ENCODE peak calls at places on chromosomes 6 and 20, in six cellular contexts. L is CD8-positive, alpha-beta memory T cell; K is small intestine; W is ovary; O is ascending aorta; X is heart right ventricle. T is an unnamed sample.
A peak's percentile ranks its signal among the peaks of the same experiment; 100 is the strongest.

GRCh38 chr6:105359419-105360366 is 43.2 kb downstream of the PREP start:
- DNase-seq in X (no peak), O (no peak), W (no peak), K (no peak), L (no peak), T (no peak)

GRCh38 chr20:43954704-43955243 is 40.1 kb downstream of the TOX2 start:
- DNase-seq in L (no peak), X (no peak), W (no peak), O (no peak), K (no peak), T (no peak)

GRCh38 chr6:1326535-1327121 is 14.7 kb downstream of the FOXQ1 start:
- DNase-seq in K (no peak), L (no peak), W (no peak), X (no peak), O (no peak), T (no peak)

GRCh38 chr20:48393721-48394120 is 434.1 kb downstream of the PREX1 start:
- DNase-seq in K (no peak), X (no peak), O (no peak), L (no peak), W (no peak), T (no peak)

GRCh38 chr20:47799116-47799715 is 13.9 kb upstream of the SULF2 start:
- DNase-seq in O (no peak), K (no peak), L (no peak), W (no peak), X (no peak), T (no peak)

GRCh38 chr6:142378138-142378875 is 76.5 kb downstream of the ADGRG6 start:
- DNase-seq in K (no peak), X (no peak), W (no peak), O (no peak), L (no peak), T (no peak)

GRCh38 chr20:7723284-7723683 is 217.0 kb downstream of the HAO1 start:
- DNase-seq in L (no peak), X (no peak), O (no peak), W (no peak), K (no peak), T (no peak)

GRCh38 chr6:112781236-112781635 is 434.1 kb downstream of the RFPL4B start:
- DNase-seq in L (no peak), X (no peak), W (no peak), K (no peak), O (no peak), T (no peak)

GRCh38 chr6:149862901-149863595 is 1.1 kb downstream of the LRP11 start:
- DNase-seq in W (peak; percentile 65), K (peak; percentile 52), X (peak; percentile 72), O (peak; percentile 86), L (no peak), T (peak; percentile 49)

GRCh38 chr20:61123286-61123685 is 128.8 kb upstream of the CDH4 start:
- DNase-seq in K (no peak), O (no peak), X (no peak), W (no peak), L (no peak), T (no peak)

GRCh38 chr6:11202513-11203305 is 29.8 kb downstream of the NEDD9 start:
- DNase-seq in L (no peak), O (peak; percentile 66), X (no peak), W (no peak), K (peak; percentile 40), T (no peak)

GRCh38 chr20:23686046-23686750 is 2.6 kb downstream of the CST4 start:
- DNase-seq in L (no peak), K (no peak), W (no peak), O (peak; percentile 25), X (no peak), T (no peak)

GRCh38 chr6:30263734-30264133 is 50.5 kb upstream of the TRIM26 start:
- DNase-seq in O (no peak), X (no peak), K (no peak), L (no peak), W (no peak), T (no peak)

GRCh38 chr20:33686008-33686983 is at the start of gene E2F1:
- DNase-seq in K (peak; percentile 95), X (peak; percentile 97), W (peak; percentile 94), O (peak; percentile 97), L (peak; percentile 93), T (peak; percentile 92)

GRCh38 chr20:24580855-24581254 is 111.4 kb downstream of the SYNDIG1 start:
- DNase-seq in O (no peak), W (no peak), X (no peak), L (no peak), K (no peak), T (no peak)

GRCh38 chr6:6993503-6994237 is 114.1 kb upstream of the RREB1 start:
- DNase-seq in K (no peak), X (no peak), O (no peak), L (no peak), W (no peak), T (no peak)

GRCh38 chr6:133132583-133132982 is 108.6 kb upstream of the EYA4 start:
- DNase-seq in K (no peak), W (no peak), L (no peak), X (no peak), O (no peak), T (no peak)

GRCh38 chr6:33683051-33683571 is 28.4 kb downstream of the UQCC2 start:
- DNase-seq in L (peak; percentile 20), X (no peak), O (no peak), K (no peak), W (no peak), T (no peak)

GRCh38 chr6:152441892-152442291 is 195.3 kb downstream of the SYNE1 start:
- DNase-seq in X (no peak), K (no peak), W (no peak), O (no peak), L (no peak), T (no peak)

GRCh38 chr20:5991623-5992441 is 41.4 kb downstream of the MCM8 start:
- DNase-seq in W (no peak), L (no peak), O (no peak), K (peak; percentile 71), X (no peak), T (no peak)

GRCh38 chr6:107292570-107293285 is 166.6 kb downstream of the PDSS2 start:
- DNase-seq in L (no peak), W (no peak), O (no peak), K (no peak), X (no peak), T (no peak)

GRCh38 chr20:5003626-5004025 is 2.3 kb upstream of the SLC23A2 start:
- DNase-seq in X (no peak), L (no peak), K (no peak), W (no peak), O (no peak), T (no peak)

GRCh38 chr6:6583836-6584235 is 4.7 kb upstream of the LY86 start:
- DNase-seq in O (no peak), L (no peak), X (no peak), W (no peak), K (no peak), T (no peak)

GRCh38 chr20:1391640-1392442 is 1.0 kb downstream of the FKBP1A start:
- DNase-seq in W (no peak), O (no peak), K (peak; percentile 23), X (no peak), L (no peak), T (no peak)

GRCh38 chr6:5671604-5672559 is 334.8 kb downstream of the NRN1 start:
- DNase-seq in O (no peak), L (no peak), X (no peak), W (no peak), K (no peak), T (no peak)

GRCh38 chr6:54308677-54309315 is 555 bp downstream of the TINAG start:
- DNase-seq in X (no peak), L (no peak), W (no peak), O (no peak), K (peak; percentile 30), T (no peak)

GRCh38 chr6:158977373-158977772 is 22.6 kb downstream of the RSPH3 start:
- DNase-seq in X (no peak), K (no peak), L (no peak), O (no peak), W (no peak), T (no peak)

GRCh38 chr6:158969148-158969547 is 30.9 kb downstream of the RSPH3 start:
- DNase-seq in L (no peak), W (no peak), X (no peak), O (no peak), K (no peak), T (no peak)

GRCh38 chr6:158970640-158971291 is 29.2 kb downstream of the RSPH3 start:
- DNase-seq in K (no peak), X (no peak), L (no peak), W (no peak), O (no peak), T (no peak)

GRCh38 chr6:158972241-158973233 is 27.5 kb downstream of the RSPH3 start:
- DNase-seq in L (no peak), W (no peak), X (no peak), K (peak; percentile 75), O (no peak), T (no peak)
- H3K27ac ChIP-seq in L (no peak overlapping the region), W (no peak overlapping the region), X (no peak overlapping the region), K (no peak overlapping the region), O (no peak overlapping the region), T (no peak overlapping the region)

GRCh38 chr6:159056432-159056831 is 11.6 kb upstream of the TAGAP start:
- DNase-seq in W (no peak), L (no peak), X (no peak), O (no peak), K (no peak), T (no peak)
- H3K4me1 ChIP-seq in W (no peaks in the 10 kb centered on the region), L (peaks cover 72% of the 10 kb centered on the region), X (no peaks in the 10 kb centered on the region), O (no peaks in the 10 kb centered on the region), K (no peaks in the 10 kb centered on the region), T (no peaks in the 10 kb centered on the region)

GRCh38 chr20:63491635-63492230 is 7.2 kb downstream of the EEF1A2 start:
- DNase-seq in K (no peak), O (no peak), X (no peak), L (no peak), W (no peak), T (no peak)

GRCh38 chr20:63493563-63494020 is 5.3 kb downstream of the EEF1A2 start:
- DNase-seq in X (no peak), L (no peak), O (no peak), W (no peak), K (no peak), T (no peak)

GRCh38 chr20:63492518-63492917 is 6.4 kb downstream of the EEF1A2 start:
- DNase-seq in W (no peak), K (no peak), L (no peak), O (no peak), X (no peak), T (no peak)

GRCh38 chr20:63494084-63494419 is 4.8 kb downstream of the EEF1A2 start:
- DNase-seq in K (no peak), W (no peak), L (no peak), X (no peak), O (no peak), T (no peak)

DNA sequence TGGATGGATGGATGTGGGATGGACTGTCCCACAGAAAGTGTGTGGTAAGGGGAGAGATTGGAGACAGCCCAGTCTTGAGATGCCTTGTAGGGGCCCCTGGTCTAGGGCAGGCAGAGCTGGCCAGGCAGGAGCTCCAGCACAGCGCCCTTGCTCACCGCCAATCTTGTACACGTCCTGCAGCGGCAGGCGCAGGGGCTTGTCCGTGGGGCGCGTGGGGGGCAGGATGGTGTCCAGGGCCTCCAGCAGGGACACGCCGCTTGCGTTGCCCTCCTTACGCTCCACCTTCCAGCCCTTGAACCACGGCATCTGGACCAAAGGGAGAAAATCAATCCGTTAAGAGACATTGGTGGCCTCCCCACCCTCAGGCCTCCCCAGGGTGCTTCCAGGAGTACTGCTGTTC is 5.9 kb downstream of the EEF1A2 start:
- DNase-seq in L (no peak), X (no peak), O (no peak), K (no peak), W (no peak), T (no peak)
- H3K27me3 ChIP-seq in L (peaks cover 14% of the 10 kb centered on the region), X (no peaks in the 10 kb centered on the region), O (no peaks in the 10 kb centered on the region), K (peaks cover 12% of the 10 kb centered on the region), W (no peaks in the 10 kb centered on the region), T (peaks cover 3% of the 10 kb centered on the region)

GRCh38 chr20:53001502-53002301 is 29.5 kb downstream of the TSHZ2 start:
- DNase-seq in K (no peak), O (no peak), X (no peak), L (no peak), W (no peak), T (no peak)
- H3K27ac ChIP-seq in K (peak overlapping the region; percentile 68), O (peak overlapping the region; percentile 34), X (peak overlapping the region; percentile 3), L (no peak overlapping the region), W (no peak overlapping the region), T (peak overlapping the region; percentile 42)